ENCODE peak calls at places on chromosomes 1 and 21, in six cellular contexts. One of them, this sample, is unnamed.

GRCh38 chr1:86380257-86380861 is 15.8 kb downstream of the ODF2L start:
- DNase-seq in right atrium auricular region: no peak
- DNase-seq in ACHN: peak
- DNase-seq in H7: peak
- DNase-seq in nephron progenitor cell: no peak
- DNase-seq in GM13976: peak
- DNase-seq in this sample: peak

GRCh38 chr1:111733183-111733995 is 5.8 kb downstream of the INKA2 start:
- DNase-seq in right atrium auricular region: peak
- DNase-seq in ACHN: no peak
- DNase-seq in H7: peak
- DNase-seq in nephron progenitor cell: peak
- DNase-seq in GM13976: no peak
- DNase-seq in this sample: peak

GRCh38 chr1:77978969-77979838 is at the start of gene FUBP1:
- DNase-seq in right atrium auricular region: peak
- DNase-seq in ACHN: peak
- DNase-seq in H7: peak
- DNase-seq in nephron progenitor cell: peak
- DNase-seq in GM13976: peak
- DNase-seq in this sample: peak

GRCh38 chr1:214124281-214124805 is 136.6 kb downstream of the PROX1 start:
- DNase-seq in right atrium auricular region: no peak
- DNase-seq in ACHN: no peak
- DNase-seq in H7: no peak
- DNase-seq in nephron progenitor cell: no peak
- DNase-seq in GM13976: no peak
- DNase-seq in this sample: no peak

GRCh38 chr1:214506972-214507431 is 44.4 kb downstream of the PTPN14 start:
- DNase-seq in right atrium auricular region: no peak
- DNase-seq in ACHN: peak
- DNase-seq in H7: no peak
- DNase-seq in nephron progenitor cell: no peak
- DNase-seq in GM13976: no peak
- DNase-seq in this sample: no peak

GRCh38 chr1:167820684-167821355 is 93.1 kb downstream of the ADCY10 start:
- DNase-seq in right atrium auricular region: no peak
- DNase-seq in ACHN: peak
- DNase-seq in H7: no peak
- DNase-seq in nephron progenitor cell: no peak
- DNase-seq in GM13976: no peak
- DNase-seq in this sample: no peak

GRCh38 chr21:33885158-33885514 is 30.5 kb downstream of the ATP5PO start:
- DNase-seq in right atrium auricular region: no peak
- DNase-seq in ACHN: no peak
- DNase-seq in H7: peak
- DNase-seq in nephron progenitor cell: no peak
- DNase-seq in GM13976: no peak
- DNase-seq in this sample: no peak

GRCh38 chr1:2240251-2241156 is 12.4 kb downstream of the SKI start:
- DNase-seq in right atrium auricular region: peak
- DNase-seq in ACHN: no peak
- DNase-seq in H7: no peak
- DNase-seq in nephron progenitor cell: no peak
- DNase-seq in GM13976: no peak
- DNase-seq in this sample: no peak

GRCh38 chr1:54500030-54500389 is 48.0 kb upstream of the ACOT11 start:
- DNase-seq in right atrium auricular region: no peak
- DNase-seq in ACHN: no peak
- DNase-seq in H7: peak
- DNase-seq in nephron progenitor cell: no peak
- DNase-seq in GM13976: no peak
- DNase-seq in this sample: no peak

GRCh38 chr1:47416319-47417128 is 439 bp downstream of the FOXE3 start:
- DNase-seq in right atrium auricular region: no peak
- DNase-seq in ACHN: no peak
- DNase-seq in H7: peak
- DNase-seq in nephron progenitor cell: peak
- DNase-seq in GM13976: no peak
- DNase-seq in this sample: no peak

GRCh38 chr1:61183471-61184034 is 101.2 kb downstream of the NFIA start:
- DNase-seq in right atrium auricular region: no peak
- DNase-seq in ACHN: no peak
- DNase-seq in H7: no peak
- DNase-seq in nephron progenitor cell: no peak
- DNase-seq in GM13976: no peak
- DNase-seq in this sample: no peak

GRCh38 chr1:234212764-234213406 is 160.4 kb upstream of the COA6 start:
- DNase-seq in right atrium auricular region: peak
- DNase-seq in ACHN: peak
- DNase-seq in H7: peak
- DNase-seq in nephron progenitor cell: no peak
- DNase-seq in GM13976: peak
- DNase-seq in this sample: peak

GRCh38 chr1:224392411-224393249 is 36.0 kb downstream of the CNIH4 start:
- DNase-seq in right atrium auricular region: no peak
- DNase-seq in ACHN: no peak
- DNase-seq in H7: no peak
- DNase-seq in nephron progenitor cell: no peak
- DNase-seq in GM13976: no peak
- DNase-seq in this sample: no peak

GRCh38 chr1:83942914-83943313 is 56.0 kb downstream of the TTLL7 start:
- DNase-seq in right atrium auricular region: no peak
- DNase-seq in ACHN: no peak
- DNase-seq in H7: peak
- DNase-seq in nephron progenitor cell: no peak
- DNase-seq in GM13976: no peak
- DNase-seq in this sample: peak

GRCh38 chr21:17455451-17455850 is 57.4 kb upstream of the CXADR start:
- DNase-seq in right atrium auricular region: no peak
- DNase-seq in ACHN: no peak
- DNase-seq in H7: no peak
- DNase-seq in nephron progenitor cell: no peak
- DNase-seq in GM13976: no peak
- DNase-seq in this sample: peak

GRCh38 chr21:33332143-33332542 is 7.4 kb downstream of the IFNAR1 start:
- DNase-seq in right atrium auricular region: no peak
- DNase-seq in ACHN: no peak
- DNase-seq in H7: no peak
- DNase-seq in nephron progenitor cell: no peak
- DNase-seq in GM13976: peak
- DNase-seq in this sample: no peak